ENCODE peak calls at places on chromosome 3, in four cellular contexts. One of them, this sample, is unnamed.

GRCh38 chr3:150412599-150413069 is 4.5 kb downstream of the TSC22D2 start:
- DNase-seq in ovary: no peak
- DNase-seq in SJSA1: peak; percentile 60
- DNase-seq in adipocyte: peak; percentile 85
- DNase-seq in this sample: no peak

GRCh38 chr3:121834079-121834730 is 655 bp downstream of the IQCB1 start:
- DNase-seq in ovary: no peak
- DNase-seq in SJSA1: no peak
- DNase-seq in adipocyte: peak; percentile 43
- DNase-seq in this sample: no peak

GRCh38 chr3:183631715-183632114 is 3.7 kb upstream of the KLHL24 start:
- DNase-seq in ovary: no peak
- DNase-seq in SJSA1: no peak
- DNase-seq in adipocyte: no peak
- DNase-seq in this sample: no peak

GRCh38 chr3:55454611-55455010 is 32.5 kb downstream of the WNT5A start:
- DNase-seq in ovary: no peak
- DNase-seq in SJSA1: no peak
- DNase-seq in adipocyte: no peak
- DNase-seq in this sample: no peak

GRCh38 chr3:98784666-98785600 is 21.8 kb downstream of the ST3GAL6 start:
- DNase-seq in ovary: no peak
- DNase-seq in SJSA1: no peak
- DNase-seq in adipocyte: peak; percentile 90
- DNase-seq in this sample: no peak

GRCh38 chr3:180633722-180634121 is 31.8 kb downstream of the TTC14 start:
- DNase-seq in ovary: no peak
- DNase-seq in SJSA1: no peak
- DNase-seq in adipocyte: no peak
- DNase-seq in this sample: no peak

GRCh38 chr3:183664913-183665381 is 29.5 kb downstream of the KLHL24 start:
- DNase-seq in ovary: no peak
- DNase-seq in SJSA1: peak; percentile 92
- DNase-seq in adipocyte: peak; percentile 83
- DNase-seq in this sample: no peak

GRCh38 chr3:168878655-168879054 is 782.9 kb upstream of the GOLIM4 start:
- DNase-seq in ovary: no peak
- DNase-seq in SJSA1: no peak
- DNase-seq in adipocyte: peak; percentile 20
- DNase-seq in this sample: no peak

DNA sequence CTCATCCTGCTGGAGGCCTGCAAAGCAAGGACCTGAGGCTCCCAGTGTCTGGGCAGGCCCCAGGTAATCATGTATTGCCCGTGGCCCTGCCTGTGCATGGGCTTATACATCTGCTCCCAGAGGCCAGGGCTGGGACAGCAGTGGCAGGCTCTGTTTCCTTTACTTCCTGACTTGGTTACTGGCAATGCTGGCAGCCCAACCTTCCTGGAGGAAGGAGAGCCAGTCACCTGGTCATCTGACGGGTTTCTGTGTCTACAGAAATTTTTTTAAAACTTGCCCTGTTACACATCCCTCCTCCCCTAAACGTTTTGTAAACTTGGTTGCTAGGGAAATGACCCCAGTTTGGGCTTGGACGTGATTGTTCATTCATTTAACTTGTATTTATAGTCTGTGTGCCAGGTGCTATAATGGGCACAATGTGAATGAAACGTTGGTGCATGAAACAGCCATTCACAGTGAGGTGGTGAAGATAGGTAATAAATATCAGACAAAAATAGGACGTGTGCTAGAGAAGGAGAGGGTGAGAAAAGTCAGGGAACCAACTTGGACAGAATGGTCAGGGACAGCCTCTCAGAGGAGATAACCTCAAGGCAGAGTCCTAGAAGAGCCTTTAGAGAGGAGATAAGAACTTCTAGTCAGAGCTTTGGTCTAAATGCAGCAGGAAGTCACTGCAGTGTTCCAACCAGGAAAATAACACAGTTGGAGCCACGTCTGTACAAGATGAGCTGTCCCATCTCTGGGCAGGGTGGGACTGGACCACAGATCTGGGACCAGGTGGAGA is 14.1 kb downstream of the TEX264 start:
- DNase-seq in ovary: no peak
- DNase-seq in SJSA1: no peak
- DNase-seq in adipocyte: no peak
- DNase-seq in this sample: no peak
- H3K4me1 ChIP-seq in ovary: no peaks in the 10 kb centered on the region
- H3K4me1 ChIP-seq in SJSA1: no peaks in the 10 kb centered on the region
- H3K4me1 ChIP-seq in adipocyte: peaks cover 19% of the 10 kb centered on the region
- H3K4me1 ChIP-seq in this sample: no peaks in the 10 kb centered on the region

DNA sequence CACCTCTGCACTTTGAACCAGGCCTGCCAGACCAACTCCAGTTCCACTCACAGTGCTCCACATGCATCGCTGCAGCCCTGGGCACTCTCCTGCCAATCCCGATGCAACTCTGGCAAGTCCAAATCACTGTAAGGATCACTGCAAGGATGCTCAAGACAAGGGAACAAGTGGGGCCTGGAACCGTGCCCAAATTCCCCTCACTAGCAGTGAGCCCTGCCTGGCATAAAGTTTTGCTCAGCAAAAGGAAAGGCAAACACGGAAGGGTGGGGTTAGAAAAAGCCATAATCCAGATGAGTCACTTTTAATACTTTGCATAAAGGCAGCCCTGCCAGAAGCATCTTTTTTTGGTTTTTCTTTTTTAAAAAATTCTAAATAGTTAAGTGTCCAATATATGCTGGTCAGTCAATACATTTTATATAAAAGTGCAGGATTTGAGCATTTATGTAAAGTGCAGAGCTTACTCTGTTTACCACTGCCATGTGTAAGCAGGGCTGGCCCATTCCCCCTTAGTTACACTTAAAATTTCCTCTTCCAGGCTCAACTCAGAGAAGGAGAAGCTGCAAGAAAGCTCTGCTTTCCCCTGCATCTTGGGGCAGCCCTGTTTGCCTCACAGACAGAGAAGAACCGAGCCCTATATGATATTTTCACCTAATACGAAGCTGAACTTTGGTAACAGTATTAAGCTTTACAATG is 102.2 kb downstream of the CD47 start:
- DNase-seq in ovary: peak; percentile 18
- DNase-seq in SJSA1: peak; percentile 54
- DNase-seq in adipocyte: peak; percentile 81
- DNase-seq in this sample: peak; percentile 79
- H3K4me1 ChIP-seq in ovary: peaks cover 4% of the 10 kb centered on the region
- H3K4me1 ChIP-seq in SJSA1: peaks cover 40% of the 10 kb centered on the region
- H3K4me1 ChIP-seq in adipocyte: peaks cover 31% of the 10 kb centered on the region
- H3K4me1 ChIP-seq in this sample: peaks cover 2% of the 10 kb centered on the region

DNA sequence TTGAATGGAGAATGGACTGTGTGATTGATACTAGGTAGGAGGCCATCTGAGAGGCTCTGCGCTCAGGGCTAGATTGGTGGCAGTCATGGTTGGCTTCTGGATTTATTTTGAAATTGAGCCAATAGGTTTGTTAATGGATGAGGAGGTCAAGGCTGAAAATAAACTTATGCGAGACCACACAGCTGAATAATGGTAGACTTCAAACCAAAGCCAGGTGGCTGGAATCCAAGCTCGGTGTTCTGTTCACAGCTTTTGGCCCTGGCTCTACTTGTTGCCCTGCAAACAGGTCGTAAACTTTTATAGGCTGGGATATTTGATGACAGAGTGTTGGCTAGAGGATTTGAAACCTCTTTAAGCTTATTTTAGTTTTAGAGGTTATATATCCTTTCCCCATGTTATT is 160.4 kb downstream of the CHL1 start:
- DNase-seq in ovary: no peak
- DNase-seq in SJSA1: no peak
- DNase-seq in adipocyte: no peak
- DNase-seq in this sample: no peak
- H3K4me1 ChIP-seq in ovary: peaks cover 4% of the 10 kb centered on the region
- H3K4me1 ChIP-seq in SJSA1: no peaks in the 10 kb centered on the region
- H3K4me1 ChIP-seq in adipocyte: peaks cover 20% of the 10 kb centered on the region
- H3K4me1 ChIP-seq in this sample: no peaks in the 10 kb centered on the region

GRCh38 chr3:9861201-9861600 is 17.4 kb upstream of the RPUSD3 start:
- DNase-seq in ovary: no peak
- DNase-seq in SJSA1: no peak
- DNase-seq in adipocyte: no peak
- DNase-seq in this sample: no peak

GRCh38 chr3:9862391-9863235 is 17.4 kb downstream of the CIDEC start:
- DNase-seq in ovary: peak; percentile 68
- DNase-seq in SJSA1: no peak
- DNase-seq in adipocyte: peak; percentile 26
- DNase-seq in this sample: peak; percentile 82

GRCh38 chr3:9866639-9867038 is 13.4 kb downstream of the CIDEC start:
- DNase-seq in ovary: peak; percentile 82
- DNase-seq in SJSA1: no peak
- DNase-seq in adipocyte: no peak
- DNase-seq in this sample: peak; percentile 57

GRCh38 chr3:9859530-9860025 is 15.8 kb upstream of the RPUSD3 start:
- DNase-seq in ovary: no peak
- DNase-seq in SJSA1: no peak
- DNase-seq in adipocyte: no peak
- DNase-seq in this sample: no peak

GRCh38 chr3:9861626-9862130 is 17.9 kb upstream of the RPUSD3 start:
- DNase-seq in ovary: no peak
- DNase-seq in SJSA1: no peak
- DNase-seq in adipocyte: no peak
- DNase-seq in this sample: no peak
- H3K4me1 ChIP-seq in ovary: peaks cover 11% of the 10 kb centered on the region
- H3K4me1 ChIP-seq in SJSA1: no peaks in the 10 kb centered on the region
- H3K4me1 ChIP-seq in adipocyte: peaks cover 59% of the 10 kb centered on the region
- H3K4me1 ChIP-seq in this sample: no peaks in the 10 kb centered on the region

DNA sequence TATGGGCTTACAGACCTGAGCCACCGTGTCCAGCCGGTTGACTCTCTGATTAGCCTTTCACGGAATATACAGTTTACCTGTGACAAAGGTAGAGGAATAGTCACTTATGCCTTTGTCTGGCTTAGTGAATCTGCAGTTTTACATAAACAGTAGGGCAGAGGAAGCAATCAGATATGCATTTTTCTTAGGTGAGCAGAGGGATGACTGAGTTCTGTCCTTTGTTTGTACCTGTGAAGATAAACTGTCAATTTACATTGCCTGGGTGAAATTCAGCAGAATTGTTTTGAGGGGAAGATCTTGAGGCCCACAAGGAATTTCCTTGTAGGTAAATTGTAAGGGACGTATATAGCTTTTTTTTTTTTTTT is 10.8 kb downstream of the EDEM1 start:
- DNase-seq in ovary: no peak
- DNase-seq in SJSA1: no peak
- DNase-seq in adipocyte: no peak
- DNase-seq in this sample: no peak
- H3K4me1 ChIP-seq in ovary: no peaks in the 10 kb centered on the region
- H3K4me1 ChIP-seq in SJSA1: peaks cover 10% of the 10 kb centered on the region
- H3K4me1 ChIP-seq in adipocyte: peaks cover 71% of the 10 kb centered on the region
- H3K4me1 ChIP-seq in this sample: no peaks in the 10 kb centered on the region

DNA sequence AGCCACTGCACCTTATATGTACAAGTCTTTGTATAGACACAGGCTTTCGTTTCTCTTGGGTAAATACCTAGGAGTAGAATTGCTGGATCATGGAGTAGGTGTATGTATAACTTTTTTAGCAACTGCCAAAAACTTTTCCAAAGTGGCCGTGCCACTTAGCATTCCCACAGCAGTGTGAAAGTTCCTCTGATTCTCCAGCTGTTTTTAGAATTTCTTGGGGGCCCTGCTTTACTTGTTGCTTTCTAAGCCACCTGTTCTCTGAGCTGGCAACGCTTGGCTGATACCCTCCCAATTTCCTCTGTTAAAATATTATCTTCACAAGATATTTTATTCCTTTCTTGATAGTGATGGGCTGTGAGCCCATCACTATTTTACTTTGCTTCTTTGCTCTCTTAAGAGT is 19.2 kb downstream of the LIMD1 start:
- DNase-seq in ovary: no peak
- DNase-seq in SJSA1: no peak
- DNase-seq in adipocyte: no peak
- DNase-seq in this sample: no peak
- H3K4me1 ChIP-seq in ovary: peaks cover 5% of the 10 kb centered on the region
- H3K4me1 ChIP-seq in SJSA1: peaks cover 22% of the 10 kb centered on the region
- H3K4me1 ChIP-seq in adipocyte: peaks cover 35% of the 10 kb centered on the region
- H3K4me1 ChIP-seq in this sample: no peaks in the 10 kb centered on the region

GRCh38 chr3:188320757-188321156 is 166.8 kb downstream of the LPP start:
- DNase-seq in ovary: no peak
- DNase-seq in SJSA1: no peak
- DNase-seq in adipocyte: peak; percentile 44
- DNase-seq in this sample: no peak
- H3K4me1 ChIP-seq in ovary: peaks cover 10% of the 10 kb centered on the region
- H3K4me1 ChIP-seq in SJSA1: peaks cover 18% of the 10 kb centered on the region
- H3K4me1 ChIP-seq in adipocyte: peaks cover 20% of the 10 kb centered on the region
- H3K4me1 ChIP-seq in this sample: peaks cover 18% of the 10 kb centered on the region

DNA sequence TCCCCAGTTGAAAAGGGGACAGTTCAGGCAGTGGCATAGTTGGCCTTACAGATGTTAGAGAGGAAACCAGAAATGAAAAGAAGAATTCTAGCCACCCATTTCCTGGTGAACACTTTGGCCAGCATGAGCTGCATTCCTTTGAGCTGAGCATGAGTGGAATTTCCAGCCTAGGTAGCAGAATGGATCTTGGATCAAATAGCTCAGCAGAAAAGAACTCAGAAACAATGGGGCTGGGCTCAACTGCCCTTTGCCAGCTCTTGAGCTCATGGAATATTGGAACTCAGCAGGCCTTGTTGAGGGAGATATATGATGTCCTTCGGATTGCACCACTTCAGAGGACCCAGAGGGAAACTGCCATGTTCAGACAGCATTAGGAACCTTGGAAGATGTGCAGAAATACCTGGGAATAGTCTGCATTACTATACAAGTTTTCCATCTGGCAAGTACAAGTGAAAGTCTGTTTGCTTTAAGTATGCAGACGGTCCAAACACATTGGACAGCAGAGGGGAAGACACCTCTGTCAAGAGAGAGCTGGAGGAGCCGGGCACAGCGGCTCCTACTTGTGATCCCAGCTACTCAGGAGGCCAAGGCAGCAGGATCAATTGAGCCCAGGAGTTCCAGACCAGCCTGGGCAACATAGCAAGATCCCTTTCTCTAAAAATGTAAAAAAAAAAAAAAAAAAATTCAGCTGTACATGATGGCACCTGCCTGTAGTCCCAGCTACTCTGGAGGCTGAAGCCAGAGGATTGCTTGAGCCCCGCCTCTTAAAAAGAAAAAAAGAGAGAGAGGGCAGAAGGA is 3.1 kb upstream of the CDV3 start:
- DNase-seq in ovary: no peak
- DNase-seq in SJSA1: peak; percentile 85
- DNase-seq in adipocyte: peak; percentile 81
- DNase-seq in this sample: no peak
- H3K4me1 ChIP-seq in ovary: peaks cover 3% of the 10 kb centered on the region
- H3K4me1 ChIP-seq in SJSA1: peaks cover 59% of the 10 kb centered on the region
- H3K4me1 ChIP-seq in adipocyte: peaks cover 45% of the 10 kb centered on the region
- H3K4me1 ChIP-seq in this sample: no peaks in the 10 kb centered on the region